ENCODE peak calls at places on chromosomes 5 and 9, in eight cellular contexts. Q is cardiac muscle cell, Y is stomach, R is GM12878, J is IMR-90, M is heart left ventricle, C is psoas muscle, W is AG04450. G is an unnamed sample.
A peak's percentile ranks its signal among the peaks of the same experiment; 100 is the strongest.

GRCh38 chr9:91919621-91920020 is 30.4 kb downstream of the ROR2 start:
- DNase-seq in W (no peak), C (no peak), Q (no peak), M (no peak), R (no peak), J (no peak), Y (peak; percentile 17), G (no peak)

GRCh38 chr5:146772881-146773440 is 105.6 kb downstream of the PPP2R2B start:
- DNase-seq in J (no peak), Q (no peak), Y (no peak), R (no peak), C (no peak), W (no peak), M (no peak), G (no peak)

GRCh38 chr5:146544232-146544631 is 28.2 kb upstream of the GPR151 start:
- DNase-seq in Y (no peak), J (no peak), Q (no peak), M (no peak), R (no peak), W (no peak), C (no peak), G (no peak)

GRCh38 chr9:16601991-16602390 is 268.5 kb downstream of the BNC2 start:
- DNase-seq in Q (no peak), R (no peak), Y (no peak), M (no peak), J (no peak), W (no peak), C (no peak), G (no peak)

GRCh38 chr9:118643118-118643517 is 726.1 kb downstream of the BRINP1 start:
- DNase-seq in Y (no peak), C (no peak), R (no peak), J (no peak), W (no peak), Q (peak; percentile 72), M (no peak), G (peak; percentile 79)

GRCh38 chr9:108056083-108056804 is 566.7 kb upstream of the KLF4 start:
- DNase-seq in R (no peak), W (no peak), C (no peak), J (peak; percentile 78), Y (no peak), M (no peak), Q (no peak), G (no peak)

GRCh38 chr5:24222866-24223265 is 421.9 kb downstream of the CDH10 start:
- DNase-seq in Y (no peak), R (no peak), C (no peak), J (peak; percentile 5), M (no peak), Q (no peak), W (no peak), G (no peak)

GRCh38 chr9:6552033-6552737 is 93.3 kb downstream of the GLDC start:
- DNase-seq in C (no peak), M (no peak), W (peak; percentile 69), Y (no peak), J (peak; percentile 83), R (no peak), Q (no peak), G (peak; percentile 33)

GRCh38 chr9:121201045-121201737 is 478 bp downstream of the RAB14 start:
- DNase-seq in Y (peak; percentile 53), W (no peak), C (peak; percentile 64), J (no peak), R (no peak), Q (peak; percentile 65), M (peak; percentile 57), G (peak; percentile 60)

GRCh38 chr5:136776022-136776927 is 410.9 kb upstream of the TRPC7 start:
- DNase-seq in R (no peak), M (no peak), W (no peak), J (peak; percentile 44), Y (no peak), Q (no peak), C (no peak), G (no peak)

GRCh38 chr5:6581090-6581489 is 51.8 kb downstream of the NSUN2 start:
- DNase-seq in J (no peak), C (no peak), Q (no peak), Y (no peak), R (no peak), M (no peak), W (no peak), G (no peak)

GRCh38 chr9:107867738-107868137 is 378.2 kb upstream of the KLF4 start:
- DNase-seq in C (no peak), W (no peak), M (no peak), Q (no peak), J (no peak), R (no peak), Y (no peak), G (no peak)

GRCh38 chr9:129237195-129237611 is 59.1 kb upstream of the IER5L start:
- DNase-seq in R (no peak), Q (no peak), C (peak; percentile 23), W (no peak), M (peak; percentile 17), Y (no peak), J (peak; percentile 65), G (peak; percentile 44)

GRCh38 chr9:131096490-131097258 is at the start of gene AIF1L:
- DNase-seq in R (no peak), M (peak; percentile 46), J (no peak), Q (peak; percentile 78), Y (peak; percentile 46), W (no peak), C (no peak), G (peak; percentile 96)

GRCh38 chr9:96006961-96007360 is 131.5 kb downstream of the ERCC6L2 start:
- DNase-seq in W (peak; percentile 26), Y (no peak), M (no peak), C (no peak), J (peak; percentile 84), R (no peak), Q (no peak), G (no peak)

GRCh38 chr5:10863763-10864383 is 102.8 kb upstream of the DAP start:
- DNase-seq in W (no peak), Q (peak; percentile 44), J (peak; percentile 36), R (peak; percentile 8), Y (peak; percentile 55), M (peak; percentile 44), C (no peak), G (peak; percentile 84)

GRCh38 chr5:40716590-40716989 is 36.9 kb downstream of the PTGER4 start:
- DNase-seq in J (no peak), Q (no peak), W (no peak), R (no peak), Y (no peak), C (no peak), M (no peak), G (no peak)

GRCh38 chr5:113510836-113511451 is 2.5 kb upstream of the YTHDC2 start:
- DNase-seq in R (no peak), M (no peak), Q (peak; percentile 38), J (peak; percentile 69), Y (no peak), W (no peak), C (no peak), G (no peak)

GRCh38 chr5:142977363-142978051 is 207.3 kb downstream of the ARHGAP26 start:
- DNase-seq in R (peak; percentile 58), M (no peak), J (peak; percentile 94), Q (no peak), C (no peak), W (peak; percentile 83), Y (no peak), G (no peak)

DNA sequence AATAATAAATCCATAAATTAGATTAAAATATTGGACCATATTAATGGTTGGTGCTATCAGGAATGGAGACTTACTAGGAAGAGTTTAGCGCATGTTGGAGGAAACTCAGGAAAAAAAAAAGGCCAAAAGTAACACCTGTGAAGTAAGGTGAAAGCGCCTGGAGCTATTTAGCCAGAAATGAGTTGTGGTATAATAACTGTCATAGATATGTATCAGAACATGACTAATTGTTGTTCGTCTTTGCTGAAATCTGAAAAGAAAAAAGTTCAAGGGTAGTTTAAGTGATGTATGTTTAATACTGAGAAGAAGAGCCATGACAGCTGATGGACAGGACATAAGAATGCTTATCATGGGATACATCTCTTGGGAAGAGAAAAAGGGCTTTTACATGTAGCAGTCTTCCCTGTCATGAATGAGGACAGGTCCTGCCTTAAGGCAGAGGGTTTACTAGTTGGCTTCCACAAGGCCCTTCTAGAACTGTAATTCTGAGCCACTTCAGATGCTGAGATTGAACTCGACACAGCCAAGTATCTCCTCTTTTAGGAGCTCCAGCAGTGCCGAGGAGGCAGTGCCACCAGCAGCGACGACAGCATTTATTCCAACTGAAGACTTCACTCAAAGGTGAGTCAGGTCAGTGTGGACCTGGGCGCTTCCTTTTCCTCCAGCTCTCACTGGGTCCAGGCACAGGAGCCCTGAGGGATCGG is 946 bp upstream of the CAMK4 start:
- DNase-seq in Q (no peak), R (no peak), C (no peak), W (no peak), M (no peak), J (no peak), Y (no peak), G (no peak)
- H3K4me3 ChIP-seq in Q (peak overlapping the region; percentile 46), R (peak overlapping the region; percentile 83), C (peak overlapping the region; percentile 65), W (peak overlapping the region; percentile 70), M (peak overlapping the region; percentile 47), J (peak overlapping the region; percentile 86), Y (peak overlapping the region; percentile 55), G (peak overlapping the region; percentile 89)

GRCh38 chr5:17402291-17403121 is 95.5 kb upstream of the TAF11L2 start:
- DNase-seq in C (no peak), J (no peak), R (no peak), Q (no peak), W (no peak), M (no peak), Y (no peak), G (peak; percentile 62)
- H3K4me3 ChIP-seq in C (no peak overlapping the region), J (no peak overlapping the region), R (no peak overlapping the region), Q (no peak overlapping the region), W (no peak overlapping the region), M (no peak overlapping the region), Y (no peak overlapping the region), G (peak overlapping the region; percentile 31)

DNA sequence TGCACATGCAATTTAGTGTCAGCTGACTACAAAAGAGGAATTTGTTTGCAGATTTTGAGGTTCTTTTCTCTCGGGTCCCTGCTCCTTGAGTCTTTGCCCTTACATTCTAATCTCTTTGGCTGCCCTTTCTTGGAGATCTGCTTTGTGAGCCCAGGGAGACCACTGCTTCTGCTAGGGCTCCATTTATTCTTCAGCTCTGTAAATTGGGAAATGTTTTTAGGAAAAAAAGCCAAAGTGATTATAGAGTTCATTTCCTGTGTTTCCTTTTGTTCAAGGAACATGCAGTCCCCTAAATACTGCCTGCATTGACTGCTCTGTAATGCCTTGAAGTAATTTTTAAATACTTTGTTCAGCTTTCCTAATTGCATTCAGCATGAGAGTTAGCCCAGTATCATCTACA is 197.4 kb downstream of the CSNK1G3 start:
- DNase-seq in Q (no peak), R (no peak), W (no peak), Y (no peak), C (no peak), M (no peak), J (no peak), G (no peak)
- H3K4me3 ChIP-seq in Q (no peak overlapping the region), R (no peak overlapping the region), W (no peak overlapping the region), Y (no peak overlapping the region), C (no peak overlapping the region), M (no peak overlapping the region), J (no peak overlapping the region), G (no peak overlapping the region)

GRCh38 chr9:35110327-35110758 is 5.3 kb downstream of the ATOSB start:
- DNase-seq in M (peak; percentile 38), J (peak; percentile 43), C (peak; percentile 72), Y (peak; percentile 26), W (no peak), R (no peak), Q (no peak), G (no peak)
- H3K4me3 ChIP-seq in M (no peak overlapping the region), J (peak overlapping the region; percentile 75), C (peak overlapping the region; percentile 89), Y (peak overlapping the region; percentile 77), W (peak overlapping the region; percentile 84), R (peak overlapping the region; percentile 98), Q (no peak overlapping the region), G (peak overlapping the region; percentile 93)

GRCh38 chr9:33249087-33249657 is 9.2 kb downstream of the SPINK4 start:
- DNase-seq in C (no peak), W (no peak), R (no peak), Y (peak; percentile 20), Q (no peak), J (no peak), M (no peak), G (no peak)
- H3K4me3 ChIP-seq in C (no peak overlapping the region), W (no peak overlapping the region), R (no peak overlapping the region), Y (no peak overlapping the region), Q (no peak overlapping the region), J (no peak overlapping the region), M (no peak overlapping the region), G (no peak overlapping the region)